ENCODE peak calls at places on chromosomes 4 and X, in five cellular contexts. One of them, this sample, is unnamed.

GRCh38 chrX:68647156-68647957 is at the start of gene STARD8:
- DNase-seq in psoas muscle: peak; percentile 57
- DNase-seq in ascending aorta: no peak
- DNase-seq in adrenal gland: peak; percentile 65
- DNase-seq in T-helper 17 cell: no peak
- DNase-seq in this sample: no peak

GRCh38 chr4:102761478-102761790 is 666 bp upstream of the MANBA start:
- DNase-seq in ascending aorta: no peak
- DNase-seq in adrenal gland: no peak
- DNase-seq in T-helper 17 cell: no peak
- DNase-seq in psoas muscle: no peak
- DNase-seq in this sample: no peak

GRCh38 chr4:137946423-137946822 is 295.7 kb downstream of the SLC7A11 start:
- DNase-seq in ascending aorta: no peak
- DNase-seq in T-helper 17 cell: no peak
- DNase-seq in adrenal gland: no peak
- DNase-seq in psoas muscle: no peak
- DNase-seq in this sample: no peak

GRCh38 chr4:180951312-180951711 is 1291.9 kb upstream of the TENM3 start:
- DNase-seq in psoas muscle: no peak
- DNase-seq in ascending aorta: no peak
- DNase-seq in adrenal gland: no peak
- DNase-seq in T-helper 17 cell: no peak
- DNase-seq in this sample: no peak

GRCh38 chr4:153555730-153556440 is 89.7 kb downstream of the TMEM131L start:
- DNase-seq in adrenal gland: peak; percentile 59
- DNase-seq in T-helper 17 cell: no peak
- DNase-seq in ascending aorta: no peak
- DNase-seq in psoas muscle: peak; percentile 73
- DNase-seq in this sample: no peak

GRCh38 chr4:53914313-53915016 is 149.9 kb downstream of the CHIC2 start:
- DNase-seq in adrenal gland: no peak
- DNase-seq in T-helper 17 cell: no peak
- DNase-seq in ascending aorta: no peak
- DNase-seq in psoas muscle: no peak
- DNase-seq in this sample: no peak

GRCh38 chr4:44196796-44197195 is 251.8 kb downstream of the KCTD8 start:
- DNase-seq in T-helper 17 cell: no peak
- DNase-seq in psoas muscle: no peak
- DNase-seq in ascending aorta: no peak
- DNase-seq in adrenal gland: no peak
- DNase-seq in this sample: no peak

GRCh38 chr4:101651778-101652177 is 138.8 kb upstream of the BANK1 start:
- DNase-seq in adrenal gland: no peak
- DNase-seq in ascending aorta: no peak
- DNase-seq in psoas muscle: peak; percentile 65
- DNase-seq in T-helper 17 cell: no peak
- DNase-seq in this sample: no peak

GRCh38 chr4:55173580-55173979 is 48.2 kb upstream of the KDR start:
- DNase-seq in psoas muscle: no peak
- DNase-seq in T-helper 17 cell: no peak
- DNase-seq in adrenal gland: no peak
- DNase-seq in ascending aorta: no peak
- DNase-seq in this sample: no peak

GRCh38 chrX:121000589-121000988 is 15.0 kb upstream of the CT47A1 start:
- DNase-seq in T-helper 17 cell: no peak
- DNase-seq in ascending aorta: no peak
- DNase-seq in psoas muscle: no peak
- DNase-seq in adrenal gland: no peak
- DNase-seq in this sample: no peak

GRCh38 chrX:153488231-153488914 is 6.4 kb upstream of the BGN start:
- DNase-seq in adrenal gland: peak; percentile 54
- DNase-seq in psoas muscle: no peak
- DNase-seq in ascending aorta: no peak
- DNase-seq in T-helper 17 cell: no peak
- DNase-seq in this sample: no peak

GRCh38 chr4:13584481-13584880 is 40.2 kb upstream of the NKX3-2 start:
- DNase-seq in ascending aorta: no peak
- DNase-seq in T-helper 17 cell: no peak
- DNase-seq in adrenal gland: no peak
- DNase-seq in psoas muscle: no peak
- DNase-seq in this sample: no peak

GRCh38 chr4:32133734-32134133 is 1413.6 kb downstream of the PCDH7 start:
- DNase-seq in psoas muscle: no peak
- DNase-seq in ascending aorta: no peak
- DNase-seq in T-helper 17 cell: no peak
- DNase-seq in adrenal gland: no peak
- DNase-seq in this sample: no peak

GRCh38 chr4:106162278-106162677 is 153.7 kb downstream of the TBCK start:
- DNase-seq in adrenal gland: no peak
- DNase-seq in T-helper 17 cell: no peak
- DNase-seq in psoas muscle: no peak
- DNase-seq in ascending aorta: no peak
- DNase-seq in this sample: no peak

GRCh38 chrX:1453390-1453783 is 678 bp upstream of the ASMTL start:
- DNase-seq in ascending aorta: no peak
- DNase-seq in T-helper 17 cell: peak; percentile 73
- DNase-seq in adrenal gland: no peak
- DNase-seq in psoas muscle: peak; percentile 88
- DNase-seq in this sample: no peak

GRCh38 chrX:97284531-97284930 is 400.8 kb downstream of the RPA4 start:
- DNase-seq in psoas muscle: no peak
- DNase-seq in adrenal gland: no peak
- DNase-seq in ascending aorta: no peak
- DNase-seq in T-helper 17 cell: no peak
- DNase-seq in this sample: no peak

GRCh38 chr4:26574563-26574962 is 9.3 kb upstream of the TBC1D19 start:
- DNase-seq in ascending aorta: no peak
- DNase-seq in psoas muscle: no peak
- DNase-seq in T-helper 17 cell: no peak
- DNase-seq in adrenal gland: no peak
- DNase-seq in this sample: no peak

GRCh38 chrX:71579136-71579989 is 1.1 kb downstream of the GCNA start:
- DNase-seq in T-helper 17 cell: no peak
- DNase-seq in psoas muscle: no peak
- DNase-seq in ascending aorta: no peak
- DNase-seq in adrenal gland: no peak
- DNase-seq in this sample: no peak

GRCh38 chrX:151085207-151085606 is 91.2 kb upstream of the GPR50 start:
- DNase-seq in T-helper 17 cell: no peak
- DNase-seq in adrenal gland: no peak
- DNase-seq in psoas muscle: no peak
- DNase-seq in ascending aorta: no peak
- DNase-seq in this sample: no peak

GRCh38 chr4:87589531-87589930 is 18.8 kb upstream of the DSPP start:
- DNase-seq in psoas muscle: no peak
- DNase-seq in ascending aorta: no peak
- DNase-seq in adrenal gland: no peak
- DNase-seq in T-helper 17 cell: no peak
- DNase-seq in this sample: no peak

GRCh38 chrX:40108084-40108958 is 10.6 kb upstream of the BCOR start:
- DNase-seq in ascending aorta: no peak
- DNase-seq in adrenal gland: peak; percentile 77
- DNase-seq in T-helper 17 cell: no peak
- DNase-seq in psoas muscle: peak; percentile 75
- DNase-seq in this sample: no peak

GRCh38 chrX:20951016-20951795 is 423.0 kb upstream of the CNKSR2 start:
- DNase-seq in psoas muscle: no peak
- DNase-seq in T-helper 17 cell: no peak
- DNase-seq in ascending aorta: no peak
- DNase-seq in adrenal gland: no peak
- DNase-seq in this sample: no peak

GRCh38 chrX:137998619-137999018 is 432.7 kb downstream of the ZIC3 start:
- DNase-seq in adrenal gland: no peak
- DNase-seq in ascending aorta: no peak
- DNase-seq in T-helper 17 cell: no peak
- DNase-seq in psoas muscle: no peak
- DNase-seq in this sample: no peak

GRCh38 chr4:121977251-121978168 is 25.6 kb upstream of the TRPC3 start:
- DNase-seq in psoas muscle: no peak
- DNase-seq in adrenal gland: no peak
- DNase-seq in ascending aorta: no peak
- DNase-seq in T-helper 17 cell: no peak
- DNase-seq in this sample: no peak

GRCh38 chrX:65601126-65601525 is 66.3 kb upstream of the MSN start:
- DNase-seq in T-helper 17 cell: no peak
- DNase-seq in ascending aorta: no peak
- DNase-seq in adrenal gland: no peak
- DNase-seq in psoas muscle: no peak
- DNase-seq in this sample: no peak

GRCh38 chrX:65598559-65599147 is 64.1 kb upstream of the LAS1L start:
- DNase-seq in T-helper 17 cell: no peak
- DNase-seq in psoas muscle: no peak
- DNase-seq in adrenal gland: no peak
- DNase-seq in ascending aorta: no peak
- DNase-seq in this sample: no peak

GRCh38 chrX:65600106-65600505 is 65.5 kb upstream of the LAS1L start:
- DNase-seq in T-helper 17 cell: no peak
- DNase-seq in ascending aorta: no peak
- DNase-seq in psoas muscle: no peak
- DNase-seq in adrenal gland: no peak
- DNase-seq in this sample: no peak

GRCh38 chrX:65596270-65596669 is 61.7 kb upstream of the LAS1L start:
- DNase-seq in adrenal gland: no peak
- DNase-seq in psoas muscle: no peak
- DNase-seq in T-helper 17 cell: no peak
- DNase-seq in ascending aorta: peak; percentile 22
- DNase-seq in this sample: no peak

DNA sequence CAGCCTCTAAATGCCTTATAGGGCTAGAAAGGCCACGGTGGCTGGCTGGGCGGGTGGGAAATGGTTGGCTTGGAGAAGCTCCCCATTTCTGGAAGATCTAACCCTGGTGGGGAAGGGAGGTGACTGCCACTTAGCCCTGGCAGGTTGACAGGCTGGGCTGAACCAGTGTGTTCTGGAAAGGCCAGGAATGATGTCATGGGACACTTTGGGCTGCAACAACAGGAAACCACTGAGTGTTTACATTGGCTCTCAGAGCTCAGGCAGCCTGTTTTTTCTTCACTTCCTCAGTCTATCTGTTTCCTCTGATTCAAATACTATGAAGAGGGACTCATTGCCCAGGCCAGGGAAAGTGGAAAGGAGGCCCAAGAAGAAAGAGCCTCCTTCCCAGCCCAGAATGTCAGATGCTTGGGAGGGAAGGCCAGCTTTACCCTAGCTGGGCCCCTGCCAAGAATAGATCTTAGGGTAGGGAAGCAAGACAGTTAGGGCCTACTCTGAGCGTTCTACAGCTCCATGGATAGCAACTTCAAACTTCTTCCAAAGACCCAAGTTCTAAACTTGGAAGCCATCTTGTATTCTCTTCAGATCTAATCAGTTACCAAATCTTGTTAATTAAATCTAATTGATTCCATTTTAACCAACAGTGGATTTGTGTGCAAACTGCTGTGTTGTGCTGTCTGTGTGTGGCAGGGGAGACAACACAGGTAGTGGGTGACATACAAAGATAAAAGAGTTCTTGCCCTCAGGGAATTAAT is 65.7 kb upstream of the MSN start:
- DNase-seq in psoas muscle: peak; percentile 88
- DNase-seq in ascending aorta: peak; percentile 80
- DNase-seq in adrenal gland: peak; percentile 76
- DNase-seq in T-helper 17 cell: no peak
- DNase-seq in this sample: no peak
- H3K9me3 ChIP-seq in psoas muscle: no peaks in the 10 kb centered on the region
- H3K9me3 ChIP-seq in ascending aorta: no peaks in the 10 kb centered on the region
- H3K9me3 ChIP-seq in adrenal gland: no peaks in the 10 kb centered on the region
- H3K9me3 ChIP-seq in T-helper 17 cell: no peaks in the 10 kb centered on the region
- H3K9me3 ChIP-seq in this sample: no peaks in the 10 kb centered on the region

GRCh38 chr4:150425161-150425560 is 156.8 kb upstream of the MAB21L2 start:
- DNase-seq in psoas muscle: no peak
- DNase-seq in T-helper 17 cell: no peak
- DNase-seq in ascending aorta: no peak
- DNase-seq in adrenal gland: no peak
- DNase-seq in this sample: no peak

GRCh38 chr4:150423503-150423902 is 158.4 kb upstream of the MAB21L2 start:
- DNase-seq in ascending aorta: no peak
- DNase-seq in psoas muscle: no peak
- DNase-seq in T-helper 17 cell: no peak
- DNase-seq in adrenal gland: no peak
- DNase-seq in this sample: no peak

GRCh38 chr4:150419939-150420338 is 162.0 kb upstream of the MAB21L2 start:
- DNase-seq in T-helper 17 cell: no peak
- DNase-seq in adrenal gland: no peak
- DNase-seq in psoas muscle: no peak
- DNase-seq in ascending aorta: no peak
- DNase-seq in this sample: no peak

GRCh38 chr4:150421612-150422011 is 160.3 kb upstream of the MAB21L2 start:
- DNase-seq in ascending aorta: no peak
- DNase-seq in psoas muscle: no peak
- DNase-seq in adrenal gland: no peak
- DNase-seq in T-helper 17 cell: no peak
- DNase-seq in this sample: no peak

GRCh38 chr4:150423074-150423473 is 158.9 kb upstream of the MAB21L2 start:
- DNase-seq in T-helper 17 cell: no peak
- DNase-seq in psoas muscle: no peak
- DNase-seq in adrenal gland: no peak
- DNase-seq in ascending aorta: no peak
- DNase-seq in this sample: no peak
- H3K9me3 ChIP-seq in T-helper 17 cell: no peaks in the 10 kb centered on the region
- H3K9me3 ChIP-seq in psoas muscle: no peaks in the 10 kb centered on the region
- H3K9me3 ChIP-seq in adrenal gland: no peaks in the 10 kb centered on the region
- H3K9me3 ChIP-seq in ascending aorta: no peaks in the 10 kb centered on the region
- H3K9me3 ChIP-seq in this sample: no peaks in the 10 kb centered on the region

GRCh38 chr4:385934-386707 is 48.5 kb downstream of the ZNF141 start:
- DNase-seq in psoas muscle: no peak
- DNase-seq in T-helper 17 cell: no peak
- DNase-seq in ascending aorta: no peak
- DNase-seq in adrenal gland: no peak
- DNase-seq in this sample: no peak
- H3K9me3 ChIP-seq in psoas muscle: peaks cover 57% of the 10 kb centered on the region
- H3K9me3 ChIP-seq in T-helper 17 cell: peaks cover 26% of the 10 kb centered on the region
- H3K9me3 ChIP-seq in ascending aorta: peaks cover 67% of the 10 kb centered on the region
- H3K9me3 ChIP-seq in adrenal gland: peaks cover 51% of the 10 kb centered on the region
- H3K9me3 ChIP-seq in this sample: peaks cover 52% of the 10 kb centered on the region

DNA sequence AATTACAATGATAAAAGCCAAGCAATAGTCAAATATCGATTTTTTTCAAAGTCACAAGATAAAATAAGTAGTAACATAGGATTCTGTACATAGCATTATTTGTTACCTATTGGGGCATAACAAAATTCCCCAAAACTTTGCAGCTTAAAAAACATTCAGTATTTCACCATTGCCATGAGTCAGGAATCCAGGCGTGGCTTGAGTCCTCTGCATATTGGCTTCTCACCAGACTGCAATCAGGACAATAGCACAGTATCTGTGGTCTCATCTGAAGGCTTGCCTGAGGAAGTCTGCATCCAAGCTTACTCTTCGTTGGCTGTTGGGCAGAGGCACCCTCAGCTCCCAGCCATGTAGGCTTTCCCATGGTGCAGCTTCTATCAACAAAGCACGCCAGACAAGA is 6.2 kb upstream of the CTBP1 start:
- DNase-seq in T-helper 17 cell: no peak
- DNase-seq in ascending aorta: no peak
- DNase-seq in adrenal gland: no peak
- DNase-seq in psoas muscle: no peak
- DNase-seq in this sample: no peak
- H3K9me3 ChIP-seq in T-helper 17 cell: no peaks in the 10 kb centered on the region
- H3K9me3 ChIP-seq in ascending aorta: peaks cover 7% of the 10 kb centered on the region
- H3K9me3 ChIP-seq in adrenal gland: no peaks in the 10 kb centered on the region
- H3K9me3 ChIP-seq in psoas muscle: no peaks in the 10 kb centered on the region
- H3K9me3 ChIP-seq in this sample: no peaks in the 10 kb centered on the region

This sample was measured in vagina.